ENCODE peak calls at places on chromosomes 11 and 22, in seven cellular contexts. Y, F, K, M, N, H and Q are unnamed samples.
A peak's percentile ranks its signal among the peaks of the same experiment; 100 is the strongest.

GRCh38 chr11:34570584-34570983 is 50.3 kb upstream of the EHF start:
- DNase-seq in K (peak; percentile 75), M (no peak), H (no peak), Y (no peak), F (no peak), N (no peak), Q (peak; percentile 94)

GRCh38 chr22:25563757-25564319 is 637 bp upstream of the GRK3 start:
- DNase-seq in F (no peak), K (no peak), N (no peak), H (peak; percentile 35), Y (peak; percentile 28), M (no peak), Q (peak; percentile 33)

GRCh38 chr11:131217313-131218297 is 152.8 kb upstream of the NTM start:
- DNase-seq in K (no peak), N (no peak), M (no peak), F (no peak), H (no peak), Y (no peak), Q (peak; percentile 34)

GRCh38 chr11:85815186-85815911 is 4.4 kb upstream of the SYTL2 start:
- DNase-seq in N (no peak), F (no peak), H (no peak), M (no peak), Y (no peak), K (peak; percentile 41), Q (peak; percentile 28)

GRCh38 chr22:50141891-50142363 is 28.6 kb upstream of the PANX2 start:
- DNase-seq in F (no peak), K (no peak), N (no peak), M (peak; percentile 66), Y (no peak), H (no peak), Q (no peak)

GRCh38 chr11:68117896-68118470 is 3.2 kb downstream of the CHKA start:
- DNase-seq in F (no peak), K (no peak), M (no peak), H (no peak), N (no peak), Y (no peak), Q (no peak)

GRCh38 chr22:27228771-27229170 is 571.4 kb downstream of the MIAT start:
- DNase-seq in K (no peak), Y (no peak), N (no peak), F (no peak), H (no peak), M (no peak), Q (peak; percentile 16)

GRCh38 chr22:41974691-41975290 is 5.5 kb downstream of the SEPTIN3 start:
- DNase-seq in F (no peak), M (no peak), K (no peak), Y (no peak), N (no peak), H (no peak), Q (peak; percentile 73)

GRCh38 chr22:46742576-46743221 is 4.6 kb upstream of the CERK start:
- DNase-seq in M (no peak), N (no peak), Y (peak; percentile 72), K (no peak), F (no peak), H (no peak), Q (no peak)

GRCh38 chr11:32087602-32088001 is 3.3 kb upstream of the RCN1 start:
- DNase-seq in M (no peak), N (no peak), K (peak; percentile 51), Y (no peak), F (no peak), H (no peak), Q (no peak)

GRCh38 chr22:45224988-45225731 is 15.5 kb downstream of the KIAA0930 start:
- DNase-seq in Y (no peak), N (no peak), H (peak; percentile 95), K (no peak), F (no peak), M (no peak), Q (no peak)

GRCh38 chr11:91998466-91998865 is 226.2 kb upstream of the FAT3 start:
- DNase-seq in Y (no peak), F (no peak), M (peak; percentile 69), H (no peak), N (no peak), K (no peak), Q (no peak)

GRCh38 chr11:46671958-46672315 is 28.5 kb downstream of the ARHGAP1 start:
- DNase-seq in M (no peak), N (no peak), F (no peak), K (no peak), H (no peak), Y (no peak), Q (no peak)